ENCODE peak calls at places on chromosomes 7 and 10, in ten cellular contexts. A is GM19239; U is Calu3; Y is fibroblast of lung; V is mesenteric fat pad; Q is GM04504; R is T follicular helper cell; M is B cell; X is activated T-helper 1 cell treated with anti-CD3 and anti-CD28 coated beads, Interleukin-12 subunit alpha, Interleukin-12 subunit beta, Interleukin-2, Interleukin-4 antibody, amounts not matched to agents 30 ng/mL and 10 ng/mL and 1 ng/mL, durations not matched to agents 14 hours and 24 hours and 36 hours; W is H7. N is an unnamed sample.

GRCh38 chr7:7761340-7761973 is 43.0 kb upstream of the RPA3 start:
- DNase-seq in A (no peak), U (no peak), Y (peak), V (no peak), Q (peak), R (no peak), M (no peak), X (no peak), W (no peak), N (no peak)

GRCh38 chr7:116357776-116358670 is 141.5 kb upstream of the CAV2 start:
- DNase-seq in A (no peak), U (no peak), Y (peak), V (no peak), Q (no peak), R (no peak), M (no peak), X (no peak), W (no peak), N (no peak)

GRCh38 chr7:74473116-74473515 is 19.4 kb downstream of the GTF2IRD1 start:
- DNase-seq in A (no peak), U (no peak), Y (no peak), V (no peak), Q (no peak), R (no peak), M (no peak), X (no peak), W (peak), N (no peak)

GRCh38 chr10:84428711-84429110 is 100.3 kb downstream of the CCSER2 start:
- DNase-seq in A (no peak), U (no peak), Y (no peak), V (no peak), Q (no peak), R (no peak), M (no peak), X (no peak), W (no peak), N (no peak)

GRCh38 chr10:32379314-32379949 is 32.5 kb upstream of the EPC1 start:
- DNase-seq in A (no peak), U (peak), Y (peak), V (no peak), Q (peak), R (no peak), M (no peak), X (no peak), W (peak), N (no peak)

GRCh38 chr10:117477241-117477947 is 65.2 kb upstream of the EMX2 start:
- DNase-seq in A (no peak), U (no peak), Y (no peak), V (no peak), Q (no peak), R (no peak), M (no peak), X (no peak), W (no peak), N (no peak)

GRCh38 chr7:46569117-46569433 is 648.0 kb upstream of the IGFBP3 start:
- DNase-seq in A (no peak), U (peak), Y (no peak), V (no peak), Q (no peak), R (no peak), M (no peak), X (no peak), W (no peak), N (no peak)

GRCh38 chr7:81776159-81776558 is 6.3 kb upstream of the HGF start:
- DNase-seq in A (no peak), U (no peak), Y (no peak), V (no peak), Q (no peak), R (no peak), M (no peak), X (no peak), W (no peak), N (no peak)

GRCh38 chr7:32034052-32034451 is 36.2 kb downstream of the PDE1C start:
- DNase-seq in A (no peak), U (peak), Y (no peak), V (no peak), Q (no peak), R (no peak), M (no peak), X (no peak), W (peak), N (no peak)

GRCh38 chr10:3972460-3973366 is 187.7 kb upstream of the KLF6 start:
- DNase-seq in A (no peak), U (no peak), Y (no peak), V (no peak), Q (no peak), R (no peak), M (no peak), X (peak), W (no peak), N (peak)

GRCh38 chr7:78284945-78285344 is 486.4 kb downstream of the PHTF2 start:
- DNase-seq in A (no peak), U (no peak), Y (no peak), V (no peak), Q (peak), R (no peak), M (no peak), X (no peak), W (no peak), N (no peak)

GRCh38 chr7:43077732-43078391 is 34.6 kb upstream of the HECW1 start:
- DNase-seq in A (no peak), U (peak), Y (peak), V (no peak), Q (no peak), R (no peak), M (no peak), X (no peak), W (peak), N (no peak)

GRCh38 chr7:22676385-22676784 is 50.6 kb upstream of the IL6 start:
- DNase-seq in A (no peak), U (no peak), Y (no peak), V (no peak), Q (no peak), R (no peak), M (no peak), X (no peak), W (no peak), N (no peak)

GRCh38 chr7:84790873-84791272 is 396.0 kb downstream of the SEMA3D start:
- DNase-seq in A (no peak), U (no peak), Y (peak), V (no peak), Q (peak), R (no peak), M (no peak), X (no peak), W (no peak), N (no peak)

GRCh38 chr7:99112097-99112496 is 31.8 kb downstream of the SMURF1 start:
- DNase-seq in A (no peak), U (no peak), Y (no peak), V (no peak), Q (no peak), R (no peak), M (no peak), X (no peak), W (no peak), N (no peak)

GRCh38 chr7:52764502-52765169 is 270.8 kb upstream of the POM121L12 start:
- DNase-seq in A (no peak), U (no peak), Y (no peak), V (no peak), Q (no peak), R (no peak), M (no peak), X (no peak), W (no peak), N (no peak)

GRCh38 chr7:44283381-44284211 is 41.8 kb downstream of the CAMK2B start:
- DNase-seq in A (no peak), U (no peak), Y (no peak), V (peak), Q (no peak), R (no peak), M (no peak), X (no peak), W (peak), N (no peak)

GRCh38 chr10:23516530-23516929 is 77.7 kb downstream of the OTUD1 start:
- DNase-seq in A (no peak), U (peak), Y (peak), V (no peak), Q (no peak), R (no peak), M (no peak), X (no peak), W (peak), N (no peak)

GRCh38 chr7:133724694-133725093 is 402.4 kb upstream of the LRGUK start:
- DNase-seq in A (no peak), U (no peak), Y (no peak), V (no peak), Q (no peak), R (no peak), M (no peak), X (no peak), W (no peak), N (no peak)

GRCh38 chr10:29881336-29881751 is 178.0 kb downstream of the JCAD start:
- DNase-seq in A (no peak), U (no peak), Y (peak), V (no peak), Q (no peak), R (no peak), M (no peak), X (no peak), W (no peak), N (no peak)

GRCh38 chr7:71486856-71487628 is 355.1 kb downstream of the GALNT17 start:
- DNase-seq in A (no peak), U (no peak), Y (peak), V (no peak), Q (peak), R (no peak), M (no peak), X (no peak), W (no peak), N (no peak)

GRCh38 chr7:141686670-141687069 is 15.3 kb downstream of the DENND11 start:
- DNase-seq in A (no peak), U (no peak), Y (no peak), V (no peak), Q (no peak), R (no peak), M (no peak), X (no peak), W (no peak), N (no peak)

GRCh38 chr7:158676171-158676840 is 28.3 kb downstream of the NCAPG2 start:
- DNase-seq in A (no peak), U (no peak), Y (peak), V (no peak), Q (no peak), R (no peak), M (no peak), X (no peak), W (no peak), N (no peak)

GRCh38 chr10:34523017-34523767 is 291.9 kb downstream of the PARD3 start:
- DNase-seq in A (no peak), U (no peak), Y (no peak), V (no peak), Q (no peak), R (no peak), M (no peak), X (no peak), W (no peak), N (no peak)

GRCh38 chr10:124545756-124546369 is 84.2 kb downstream of the LHPP start:
- DNase-seq in A (no peak), U (no peak), Y (no peak), V (no peak), Q (no peak), R (no peak), M (no peak), X (no peak), W (peak), N (no peak)